ENCODE peak calls at places on chromosomes 2 and 18, in nine cellular contexts. D is NCI-H774; L is GM03348; A is NT2/D1; N is HT-29; I is NCI-H2227 treated with DMSO at 0.1 percent for 48 hours; U is effector CD4-positive, alpha-beta T cell; G is stimulated activated CD4-positive, alpha-beta T cell treated with anti-CD3 and anti-CD28 coated beads, Interleukin-12 subunit alpha, Interleukin-12 subunit beta, amount 100 ng/mL, for 4 hours; K is fibroblast of lung. X is an unnamed sample.

GRCh38 chr2:192298664-192299063 is 103.9 kb upstream of the TMEFF2 start:
- DNase-seq in A (peak; percentile 20), L (no peak), U (no peak), N (no peak), D (no peak), I (no peak), K (peak; percentile 3), G (no peak), X (no peak)

GRCh38 chr2:47653909-47654789 is 128.8 kb upstream of the MSH6 start:
- DNase-seq in N (peak; percentile 47), A (no peak), L (no peak), G (no peak), I (peak; percentile 11), D (no peak), K (peak; percentile 25), U (no peak), X (no peak)

GRCh38 chr18:77262655-77263470 is 13.2 kb downstream of the GALR1 start:
- DNase-seq in U (no peak), L (no peak), K (no peak), I (no peak), A (no peak), G (no peak), D (no peak), N (peak; percentile 15), X (no peak)

GRCh38 chr2:180077295-180077906 is 70.3 kb upstream of the CWC22 start:
- DNase-seq in N (peak; percentile 33), U (no peak), D (no peak), A (no peak), G (no peak), L (peak; percentile 41), K (peak; percentile 25), I (peak; percentile 20), X (no peak)

GRCh38 chr2:218430721-218431120 is 11.8 kb downstream of the VIL1 start:
- DNase-seq in K (no peak), L (no peak), I (no peak), D (no peak), G (no peak), N (no peak), U (no peak), A (no peak), X (no peak)

GRCh38 chr2:3483227-3483985 is 35.9 kb downstream of the ADI1 start:
- DNase-seq in N (no peak), K (peak; percentile 93), G (no peak), A (no peak), D (no peak), U (no peak), L (no peak), I (no peak), X (no peak)

GRCh38 chr18:44543387-44543786 is 137.3 kb upstream of the SETBP1 start:
- DNase-seq in I (no peak), D (no peak), G (no peak), K (no peak), A (no peak), N (no peak), L (no peak), U (no peak), X (no peak)

GRCh38 chr2:71888741-71889445 is 258.8 kb downstream of the CYP26B1 start:
- DNase-seq in D (no peak), G (no peak), A (no peak), U (no peak), L (no peak), K (no peak), I (no peak), N (no peak), X (no peak)

GRCh38 chr2:226752887-226753286 is 46.7 kb downstream of the IRS1 start:
- DNase-seq in G (no peak), N (no peak), U (no peak), D (no peak), K (no peak), I (no peak), A (no peak), L (no peak), X (no peak)

GRCh38 chr2:109065335-109065734 is 63.7 kb upstream of the SH3RF3 start:
- DNase-seq in D (no peak), G (no peak), K (no peak), L (no peak), N (no peak), A (no peak), I (no peak), U (no peak), X (no peak)

GRCh38 chr2:10057231-10058107 is 14.1 kb downstream of the KLF11 start:
- DNase-seq in U (no peak), D (no peak), G (no peak), I (peak; percentile 76), N (peak; percentile 70), L (peak; percentile 85), A (peak; percentile 74), K (peak; percentile 77), X (no peak)

GRCh38 chr2:238874330-238875050 is 26.6 kb downstream of the TWIST2 start:
- DNase-seq in K (no peak), U (no peak), G (no peak), D (no peak), N (no peak), L (no peak), I (no peak), A (no peak), X (no peak)

GRCh38 chr2:211181626-211182025 is 625.2 kb downstream of the CPS1 start:
- DNase-seq in N (no peak), L (no peak), G (no peak), U (no peak), I (no peak), K (peak; percentile 23), A (no peak), D (no peak), X (no peak)

X was measured in T-helper 22 cell.